ENCODE peak calls at places on chromosome 17, in eight cellular contexts. M is brain microvascular endothelial cell, O is SHP77, T is OCI-LY7, N is GM12865, I is C1 segment of cervical spinal cord, Y is ACHN, B is WTC11. P is an unnamed sample.

GRCh38 chr17:47801906-47802305 is 19.7 kb downstream of the OSBPL7 start:
- DNase-seq in M (no peak), O (no peak), T (no peak), N (no peak), I (no peak), Y (no peak), B (no peak), P (no peak)

GRCh38 chr17:50137050-50137449 is 7.1 kb upstream of the SAMD14 start:
- DNase-seq in M (no peak), O (no peak), T (no peak), N (no peak), I (no peak), Y (no peak), B (no peak), P (no peak)

GRCh38 chr17:69175812-69176517 is 34.3 kb upstream of the ABCA6 start:
- DNase-seq in M (peak), O (no peak), T (no peak), N (no peak), I (no peak), Y (peak), B (no peak), P (no peak)

GRCh38 chr17:80877829-80878303 is 113.8 kb upstream of the CHMP6 start:
- DNase-seq in M (no peak), O (no peak), T (no peak), N (no peak), I (no peak), Y (no peak), B (no peak), P (no peak)

GRCh38 chr17:49861150-49861884 is 13.4 kb upstream of the TAC4 start:
- DNase-seq in M (peak), O (no peak), T (peak), N (peak), I (no peak), Y (peak), B (no peak), P (peak)

GRCh38 chr17:6713130-6713917 is at the start of gene SLC13A5:
- DNase-seq in M (no peak), O (no peak), T (no peak), N (no peak), I (peak), Y (peak), B (peak), P (peak)

GRCh38 chr17:70332356-70332755 is 163.0 kb downstream of the KCNJ2 start:
- DNase-seq in M (no peak), O (peak), T (no peak), N (no peak), I (no peak), Y (no peak), B (no peak), P (no peak)

GRCh38 chr17:62626719-62627218 is 701 bp upstream of the MRC2 start:
- DNase-seq in M (peak), O (no peak), T (no peak), N (no peak), I (no peak), Y (peak), B (peak), P (no peak)

GRCh38 chr17:76738468-76738850 is 540 bp downstream of the MFSD11 start:
- DNase-seq in M (no peak), O (no peak), T (peak), N (no peak), I (no peak), Y (no peak), B (no peak), P (no peak)

GRCh38 chr17:74040729-74041128 is 162.7 kb upstream of the RPL38 start:
- DNase-seq in M (no peak), O (no peak), T (no peak), N (no peak), I (no peak), Y (no peak), B (no peak), P (no peak)

GRCh38 chr17:28875856-28876564 is 21.2 kb downstream of the ERAL1 start:
- DNase-seq in M (no peak), O (no peak), T (no peak), N (no peak), I (no peak), Y (no peak), B (no peak), P (no peak)

GRCh38 chr17:81040791-81041337 is 5.9 kb downstream of the BAIAP2 start:
- DNase-seq in M (no peak), O (no peak), T (peak), N (peak), I (no peak), Y (peak), B (peak), P (peak)

GRCh38 chr17:15930426-15930825 is 14.5 kb upstream of the ADORA2B start:
- DNase-seq in M (no peak), O (no peak), T (no peak), N (no peak), I (no peak), Y (no peak), B (no peak), P (no peak)

GRCh38 chr17:78883090-78883532 is 19.9 kb downstream of the CEP295NL start:
- DNase-seq in M (peak), O (peak), T (no peak), N (no peak), I (no peak), Y (peak), B (no peak), P (no peak)

GRCh38 chr17:48322060-48322459 is 108.0 kb downstream of the SKAP1 start:
- DNase-seq in M (no peak), O (no peak), T (peak), N (no peak), I (no peak), Y (no peak), B (no peak), P (no peak)

GRCh38 chr17:5584971-5585794 is 874 bp upstream of the NLRP1 start:
- DNase-seq in M (no peak), O (no peak), T (no peak), N (no peak), I (no peak), Y (peak), B (no peak), P (no peak)

GRCh38 chr17:49031965-49032928 is 35.1 kb downstream of the IGF2BP1 start:
- DNase-seq in M (peak), O (peak), T (peak), N (peak), I (peak), Y (peak), B (peak), P (peak)

GRCh38 chr17:77750427-77751043 is 208.0 kb upstream of the TNRC6C start:
- DNase-seq in M (no peak), O (no peak), T (no peak), N (no peak), I (no peak), Y (no peak), B (peak), P (peak)

GRCh38 chr17:73706858-73707257 is 62.6 kb upstream of the SDK2 start:
- DNase-seq in M (no peak), O (peak), T (no peak), N (no peak), I (no peak), Y (no peak), B (no peak), P (no peak)

GRCh38 chr17:72945468-72945867 is 147.0 kb downstream of the SLC39A11 start:
- DNase-seq in M (no peak), O (no peak), T (no peak), N (no peak), I (no peak), Y (no peak), B (no peak), P (no peak)

GRCh38 chr17:81731271-81731670 is 19.2 kb downstream of the SLC25A10 start:
- DNase-seq in M (peak), O (no peak), T (no peak), N (no peak), I (no peak), Y (no peak), B (no peak), P (peak)

GRCh38 chr17:16135461-16135860 is 79.9 kb downstream of the NCOR1 start:
- DNase-seq in M (no peak), O (no peak), T (no peak), N (no peak), I (no peak), Y (no peak), B (no peak), P (no peak)

GRCh38 chr17:51997723-51998122 is 160.8 kb downstream of the CA10 start:
- DNase-seq in M (no peak), O (no peak), T (no peak), N (no peak), I (no peak), Y (no peak), B (no peak), P (no peak)

GRCh38 chr17:67105213-67105612 is 60.9 kb downstream of the CACNG1 start:
- DNase-seq in M (peak), O (no peak), T (no peak), N (no peak), I (no peak), Y (no peak), B (no peak), P (no peak)

GRCh38 chr17:15409721-15410247 is 57.6 kb downstream of the CDRT4 start:
- DNase-seq in M (peak), O (no peak), T (no peak), N (no peak), I (no peak), Y (peak), B (no peak), P (no peak)

GRCh38 chr17:56577190-56577589 is 16.3 kb upstream of the NOG start:
- DNase-seq in M (no peak), O (no peak), T (no peak), N (no peak), I (no peak), Y (no peak), B (no peak), P (no peak)

GRCh38 chr17:77256710-77257109 is 115.9 kb downstream of the SEC14L1 start:
- DNase-seq in M (no peak), O (no peak), T (no peak), N (no peak), I (no peak), Y (peak), B (no peak), P (no peak)

GRCh38 chr17:4899341-4900230 is at the start of gene C17orf107:
- DNase-seq in M (peak), O (no peak), T (no peak), N (peak), I (peak), Y (peak), B (peak), P (no peak)

GRCh38 chr17:16068323-16068722 is 68.7 kb downstream of the TTC19 start:
- DNase-seq in M (no peak), O (no peak), T (no peak), N (no peak), I (no peak), Y (no peak), B (no peak), P (no peak)

GRCh38 chr17:72095316-72095715 is 25.5 kb upstream of the SOX9 start:
- DNase-seq in M (no peak), O (no peak), T (no peak), N (no peak), I (no peak), Y (no peak), B (no peak), P (no peak)

GRCh38 chr17:11737290-11737679 is 139.0 kb downstream of the DNAH9 start:
- DNase-seq in M (no peak), O (no peak), T (no peak), N (peak), I (no peak), Y (no peak), B (no peak), P (no peak)

GRCh38 chr17:58200024-58200633 is 7.6 kb downstream of the EPX start:
- DNase-seq in M (peak), O (peak), T (peak), N (peak), I (peak), Y (peak), B (peak), P (peak)